ENCODE peak calls at places on chromosome 20, in five cellular contexts. X is OCI-M1, C is mesothelial cell of epicardium, Q is kidney glomerular epithelial cell, U is A549. J is an unnamed sample.

GRCh38 chr20:43189614-43190331 is at the start of gene PTPRT:
- DNase-seq in X (no peak), C (no peak), Q (no peak), U (no peak), J (peak)

GRCh38 chr20:63186528-63187316 is 29.2 kb downstream of the YTHDF1 start:
- DNase-seq in X (no peak), C (no peak), Q (no peak), U (no peak), J (no peak)

GRCh38 chr20:12882832-12883506 is 125.8 kb upstream of the SPTLC3 start:
- DNase-seq in X (no peak), C (no peak), Q (peak), U (no peak), J (no peak)

GRCh38 chr20:62039738-62040137 is 25.9 kb downstream of the TAF4 start:
- DNase-seq in X (no peak), C (no peak), Q (no peak), U (no peak), J (no peak)

GRCh38 chr20:29326376-29327070 is 1930.9 kb upstream of the DEFB115 start:
- DNase-seq in X (no peak), C (no peak), Q (no peak), U (no peak), J (no peak)

GRCh38 chr20:8875586-8875985 is 193.3 kb upstream of the PLCB4 start:
- DNase-seq in X (no peak), C (no peak), Q (no peak), U (no peak), J (no peak)

GRCh38 chr20:3690413-3690812 is 8.6 kb upstream of the ADAM33 start:
- DNase-seq in X (no peak), C (no peak), Q (no peak), U (no peak), J (no peak)

GRCh38 chr20:56348306-56348695 is 10.5 kb upstream of the FAM210B start:
- DNase-seq in X (no peak), C (no peak), Q (no peak), U (no peak), J (no peak)

GRCh38 chr20:33130553-33130952 is 37.4 kb upstream of the BPIFA2 start:
- DNase-seq in X (no peak), C (no peak), Q (no peak), U (no peak), J (no peak)

GRCh38 chr20:33947709-33948295 is 45.9 kb upstream of the RALY start:
- DNase-seq in X (peak), C (no peak), Q (no peak), U (peak), J (peak)

GRCh38 chr20:22816016-22816415 is 219.1 kb upstream of the SSTR4 start:
- DNase-seq in X (no peak), C (no peak), Q (no peak), U (no peak), J (no peak)

GRCh38 chr20:45341939-45342862 is 6.0 kb downstream of the SDC4 start:
- DNase-seq in X (peak), C (no peak), Q (peak), U (no peak), J (peak)

GRCh38 chr20:40966103-40966502 is 62.5 kb upstream of the TOP1 start:
- DNase-seq in X (peak), C (no peak), Q (no peak), U (no peak), J (peak)

GRCh38 chr20:58980711-58981563 is at the start of gene NELFCD:
- DNase-seq in X (peak), C (peak), Q (peak), U (peak), J (peak)

GRCh38 chr20:57414867-57415592 is 23.8 kb downstream of the RBM38 start:
- DNase-seq in X (peak), C (no peak), Q (no peak), U (no peak), J (no peak)

GRCh38 chr20:41454250-41454649 is 87.6 kb upstream of the EMILIN3 start:
- DNase-seq in X (no peak), C (no peak), Q (no peak), U (no peak), J (no peak)

GRCh38 chr20:2485662-2486061 is 15.1 kb upstream of the SNRPB start:
- DNase-seq in X (no peak), C (no peak), Q (no peak), U (no peak), J (no peak)

GRCh38 chr20:62752671-62753501 is 43.4 kb upstream of the MRGBP start:
- DNase-seq in X (no peak), C (no peak), Q (no peak), U (no peak), J (no peak)

GRCh38 chr20:62282103-62282502 is 20.7 kb upstream of the ADRM1 start:
- DNase-seq in X (no peak), C (no peak), Q (no peak), U (no peak), J (no peak)

GRCh38 chr20:43916875-43917371 is 2.3 kb downstream of the TOX2 start:
- DNase-seq in X (no peak), C (no peak), Q (no peak), U (no peak), J (no peak)

GRCh38 chr20:33753763-33754162 is 22.0 kb downstream of the ZNF341 start:
- DNase-seq in X (no peak), C (no peak), Q (no peak), U (no peak), J (no peak)

GRCh38 chr20:8534368-8534767 is 402.3 kb downstream of the PLCB1 start:
- DNase-seq in X (no peak), C (no peak), Q (no peak), U (no peak), J (no peak)

GRCh38 chr20:47659904-47660601 is 125.2 kb downstream of the SULF2 start:
- DNase-seq in X (no peak), C (no peak), Q (no peak), U (no peak), J (no peak)

GRCh38 chr20:36271639-36272546 is 34.2 kb upstream of the DLGAP4 start:
- DNase-seq in X (no peak), C (no peak), Q (no peak), U (no peak), J (no peak)

GRCh38 chr20:47175501-47175900 is 181.0 kb downstream of the ZMYND8 start:
- DNase-seq in X (no peak), C (no peak), Q (no peak), U (no peak), J (no peak)

GRCh38 chr20:47792021-47792618 is 6.8 kb upstream of the SULF2 start:
- DNase-seq in X (no peak), C (no peak), Q (peak), U (no peak), J (no peak)

GRCh38 chr20:58998656-58999055 is 8.4 kb downstream of the CTSZ start:
- DNase-seq in X (no peak), C (no peak), Q (no peak), U (no peak), J (no peak)

GRCh38 chr20:327041-327945 is 1.9 kb downstream of the SOX12 start:
- DNase-seq in X (peak), C (peak), Q (peak), U (peak), J (peak)

GRCh38 chr20:35001596-35002362 is 46.1 kb downstream of the MYH7B start:
- DNase-seq in X (no peak), C (no peak), Q (no peak), U (no peak), J (no peak)

GRCh38 chr20:37566590-37567330 is 39.1 kb upstream of the BLCAP start:
- DNase-seq in X (no peak), C (no peak), Q (no peak), U (no peak), J (no peak)

GRCh38 chr20:45496166-45496565 is 19.3 kb downstream of the SPINT3 start:
- DNase-seq in X (no peak), C (no peak), Q (no peak), U (no peak), J (no peak)

GRCh38 chr20:48921883-48922867 is 664 bp downstream of the ARFGEF2 start:
- DNase-seq in X (peak), C (no peak), Q (no peak), U (peak), J (no peak)

GRCh38 chr20:61057313-61058171 is 194.5 kb upstream of the CDH4 start:
- DNase-seq in X (no peak), C (no peak), Q (no peak), U (no peak), J (no peak)

GRCh38 chr20:7971536-7972285 is 31.5 kb upstream of the HAO1 start:
- DNase-seq in X (no peak), C (no peak), Q (no peak), U (no peak), J (no peak)

GRCh38 chr20:17654649-17655285 is 27.3 kb downstream of the RRBP1 start:
- DNase-seq in X (peak), C (no peak), Q (peak), U (no peak), J (no peak)

GRCh38 chr20:51700809-51701285 is 67.3 kb downstream of the ATP9A start:
- DNase-seq in X (peak), C (no peak), Q (peak), U (peak), J (no peak)

GRCh38 chr20:48619126-48620101 is 208.4 kb downstream of the PREX1 start:
- DNase-seq in X (no peak), C (no peak), Q (no peak), U (no peak), J (no peak)